ENCODE peak calls at places on chromosome 19, in five cellular contexts. V is HS-5; W is left ventricle myocardium inferior; A is OCI-LY7; I is activated T-helper 2 cell treated with anti-CD3 and anti-CD28 coated beads, Interferon-gamma antibody, Interleukin-2, Interleukin-4, amounts not matched to agents 10 μg/mL and 5 μg/mL and 100 μg/mL, durations not matched to agents 14 hours and 24 hours and 36 hours. Q is an unnamed sample.

GRCh38 chr19:18776288-18776594 is 14.9 kb downstream of the COMP start:
- DNase-seq in V (peak; percentile 29), W (no peak), A (no peak), I (no peak), Q (no peak)

GRCh38 chr19:1251503-1252220 is 3.3 kb downstream of the MIDN start:
- DNase-seq in V (no peak), W (peak; percentile 84), A (peak; percentile 71), I (peak; percentile 61), Q (no peak)

GRCh38 chr19:19305696-19306095 is 14.6 kb downstream of the SUGP1 start:
- DNase-seq in V (no peak), W (no peak), A (no peak), I (no peak), Q (no peak)

GRCh38 chr19:53504903-53505302 is 33.0 kb upstream of the ZNF331 start:
- DNase-seq in V (no peak), W (no peak), A (no peak), I (no peak), Q (no peak)

GRCh38 chr19:4390862-4391693 is 9.3 kb downstream of the SH3GL1 start:
- DNase-seq in V (no peak), W (no peak), A (no peak), I (no peak), Q (no peak)

GRCh38 chr19:30691767-30692516 is 319.8 kb downstream of the ZNF536 start:
- DNase-seq in V (no peak), W (no peak), A (no peak), I (no peak), Q (no peak)

GRCh38 chr19:7349961-7350711 is 1.4 kb downstream of the ARHGEF18 start:
- DNase-seq in V (no peak), W (no peak), A (peak; percentile 79), I (peak; percentile 28), Q (peak; percentile 63)

GRCh38 chr19:10805758-10806247 is 30.2 kb downstream of the TMED1 start:
- DNase-seq in V (no peak), W (no peak), A (no peak), I (no peak), Q (no peak)

GRCh38 chr19:47644743-47645499 is 36.0 kb downstream of the BICRA start:
- DNase-seq in V (no peak), W (no peak), A (no peak), I (no peak), Q (peak; percentile 40)

GRCh38 chr19:35862528-35862927 is 5.8 kb downstream of the KIRREL2 start:
- DNase-seq in V (no peak), W (no peak), A (no peak), I (no peak), Q (no peak)

GRCh38 chr19:18488838-18489626 is 32.8 kb downstream of the ELL start:
- DNase-seq in V (no peak), W (no peak), A (peak; percentile 57), I (no peak), Q (no peak)

GRCh38 chr19:3071764-3072163 is 9.5 kb upstream of the TLE5 start:
- DNase-seq in V (no peak), W (no peak), A (no peak), I (no peak), Q (no peak)

GRCh38 chr19:16041571-16042386 is 34.5 kb upstream of the TPM4 start:
- DNase-seq in V (no peak), W (peak; percentile 81), A (peak; percentile 68), I (peak; percentile 65), Q (peak; percentile 86)

GRCh38 chr19:40417714-40417996 is 4.5 kb upstream of the PRX start:
- DNase-seq in V (no peak), W (no peak), A (no peak), I (no peak), Q (no peak)

GRCh38 chr19:658916-659839 is 3.8 kb downstream of the RNF126 start:
- DNase-seq in V (no peak), W (peak; percentile 65), A (peak; percentile 47), I (no peak), Q (no peak)

GRCh38 chr19:15702590-15702930 is 25.3 kb upstream of the OR10H2 start:
- DNase-seq in V (no peak), W (peak; percentile 79), A (peak; percentile 45), I (no peak), Q (peak; percentile 94)

GRCh38 chr19:30078381-30078910 is 136.4 kb downstream of the URI1 start:
- DNase-seq in V (no peak), W (no peak), A (no peak), I (no peak), Q (no peak)

GRCh38 chr19:46984077-46985010 is 35.3 kb upstream of the NPAS1 start:
- DNase-seq in V (no peak), W (peak; percentile 61), A (no peak), I (no peak), Q (no peak)

GRCh38 chr19:50705422-50706019 is 14.1 kb downstream of the SHANK1 start:
- DNase-seq in V (peak; percentile 84), W (no peak), A (peak; percentile 67), I (no peak), Q (peak; percentile 83)

GRCh38 chr19:19445288-19445687 is 39.8 kb downstream of the GATAD2A start:
- DNase-seq in V (no peak), W (no peak), A (no peak), I (no peak), Q (no peak)

GRCh38 chr19:47623921-47624391 is 15.0 kb downstream of the BICRA start:
- DNase-seq in V (no peak), W (no peak), A (no peak), I (no peak), Q (no peak)

GRCh38 chr19:1286859-1287621 is 1.4 kb downstream of the EFNA2 start:
- DNase-seq in V (no peak), W (no peak), A (no peak), I (no peak), Q (no peak)

GRCh38 chr19:4577020-4577782 is 17.7 kb upstream of the SEMA6B start:
- DNase-seq in V (no peak), W (no peak), A (no peak), I (no peak), Q (no peak)

GRCh38 chr19:1411255-1412191 is 4.1 kb downstream of the DAZAP1 start:
- DNase-seq in V (no peak), W (peak; percentile 80), A (no peak), I (no peak), Q (no peak)

GRCh38 chr19:13094285-13094595 is 8.4 kb downstream of the LYL1 start:
- DNase-seq in V (no peak), W (no peak), A (no peak), I (no peak), Q (no peak)

GRCh38 chr19:45976180-45976579 is 2.5 kb upstream of the NOVA2 start:
- DNase-seq in V (no peak), W (no peak), A (no peak), I (no peak), Q (peak; percentile 32)

GRCh38 chr19:43667524-43668405 is 2.2 kb downstream of the PLAUR start:
- DNase-seq in V (no peak), W (peak; percentile 19), A (no peak), I (no peak), Q (no peak)

GRCh38 chr19:55526216-55527196 is 10.4 kb downstream of the SBK2 start:
- DNase-seq in V (no peak), W (peak; percentile 82), A (no peak), I (no peak), Q (peak; percentile 67)

GRCh38 chr19:29294343-29294811 is 81.4 kb upstream of the UQCRFS1 start:
- DNase-seq in V (no peak), W (no peak), A (no peak), I (no peak), Q (no peak)

GRCh38 chr19:19214892-19215291 is 3.1 kb downstream of the NCAN start:
- DNase-seq in V (no peak), W (no peak), A (peak; percentile 30), I (no peak), Q (peak; percentile 68)

GRCh38 chr19:46783670-46784069 is 4.7 kb downstream of the SLC1A5 start:
- DNase-seq in V (no peak), W (no peak), A (no peak), I (no peak), Q (no peak)

Q was measured in KBM-7.